ENCODE peak calls at places on chromosomes 5 and 9, in six cellular contexts. G, B, R, P, N and A are unnamed samples.

GRCh38 chr5:121251954-121252353 is 599.7 kb upstream of the FTMT start:
- DNase-seq in G (no peak), R (no peak), B (no peak), P (no peak), N (peak; percentile 64), A (no peak)

GRCh38 chr9:75235632-75236031 is 147.3 kb downstream of the OSTF1 start:
- DNase-seq in N (peak; percentile 5), P (no peak), G (no peak), R (no peak), B (no peak), A (no peak)

GRCh38 chr5:64315778-64316177 is 150.1 kb downstream of the RNF180 start:
- DNase-seq in N (no peak), B (no peak), P (no peak), G (no peak), R (no peak), A (no peak)

GRCh38 chr9:89558948-89559347 is 45.9 kb upstream of the GADD45G start:
- DNase-seq in N (no peak), R (no peak), G (no peak), P (no peak), B (no peak), A (no peak)

GRCh38 chr5:115319007-115319406 is 22.6 kb upstream of the CCDC112 start:
- DNase-seq in P (no peak), N (no peak), R (no peak), B (no peak), G (no peak), A (no peak)

GRCh38 chr9:68678430-68678829 is 26.6 kb upstream of the PIP5K1B start:
- DNase-seq in N (no peak), G (no peak), B (no peak), R (no peak), P (no peak), A (no peak)

GRCh38 chr5:91049800-91050199 is 333.3 kb downstream of the ARRDC3 start:
- DNase-seq in G (no peak), N (peak; percentile 28), B (no peak), R (no peak), P (no peak), A (no peak)

GRCh38 chr9:38343037-38343436 is 49.5 kb upstream of the ALDH1B1 start:
- DNase-seq in N (no peak), B (no peak), R (no peak), P (no peak), G (no peak), A (no peak)

GRCh38 chr5:32852535-32852934 is 141.4 kb downstream of the NPR3 start:
- DNase-seq in B (no peak), G (no peak), P (no peak), N (peak; percentile 51), R (no peak), A (no peak)

GRCh38 chr9:129520981-129521380 is 99.9 kb downstream of the C9orf50 start:
- DNase-seq in G (no peak), P (no peak), N (no peak), B (no peak), R (no peak), A (no peak)

GRCh38 chr9:135702002-135702721 is at the start of gene KCNT1:
- DNase-seq in B (peak; percentile 30), G (peak; percentile 51), R (no peak), P (peak; percentile 60), N (peak; percentile 53), A (peak; percentile 19)

GRCh38 chr5:14449052-14449661 is 132.4 kb upstream of the OTULINL start:
- DNase-seq in P (no peak), G (no peak), N (peak; percentile 93), R (no peak), B (no peak), A (no peak)

GRCh38 chr5:35672995-35673394 is 55.3 kb downstream of the SPEF2 start:
- DNase-seq in N (no peak), B (peak; percentile 58), R (no peak), P (no peak), G (no peak), A (peak; percentile 11)

GRCh38 chr5:156835905-156836304 is 14.2 kb upstream of the PPP1R2B start:
- DNase-seq in B (no peak), N (no peak), G (no peak), P (no peak), R (no peak), A (no peak)

GRCh38 chr9:27569406-27569805 is 3.9 kb downstream of the C9orf72 start:
- DNase-seq in P (no peak), N (no peak), G (no peak), B (no peak), R (no peak), A (no peak)

GRCh38 chr5:143550985-143551630 is 147.6 kb upstream of the NR3C1 start:
- DNase-seq in P (no peak), N (no peak), R (no peak), G (no peak), B (no peak), A (no peak)

GRCh38 chr9:126068534-126069230 is 257.9 kb upstream of the MVB12B start:
- DNase-seq in G (no peak), N (no peak), B (no peak), P (no peak), R (no peak), A (no peak)

GRCh38 chr9:93306579-93307091 is 122.7 kb downstream of the WNK2 start:
- DNase-seq in R (peak; percentile 12), P (no peak), N (no peak), G (no peak), B (no peak), A (no peak)

GRCh38 chr5:150789943-150790611 is 11.5 kb downstream of the SMIM3 start:
- DNase-seq in B (peak; percentile 57), N (peak; percentile 95), G (peak; percentile 76), P (no peak), R (peak; percentile 63), A (peak; percentile 30)

GRCh38 chr5:163658702-163659567 is 153.5 kb downstream of the MAT2B start:
- DNase-seq in B (no peak), G (no peak), N (no peak), R (no peak), P (no peak), A (no peak)

GRCh38 chr9:34084562-34084961 is 35.9 kb upstream of the UBAP2 start:
- DNase-seq in P (no peak), N (peak; percentile 41), G (no peak), B (no peak), R (peak; percentile 73), A (no peak)

GRCh38 chr5:167511276-167511675 is 780.2 kb upstream of the WWC1 start:
- DNase-seq in B (no peak), G (no peak), R (no peak), N (no peak), P (no peak), A (no peak)

GRCh38 chr9:22216730-22217160 is 207.6 kb upstream of the CDKN2B start:
- DNase-seq in R (no peak), G (no peak), B (no peak), N (no peak), P (no peak), A (no peak)

GRCh38 chr9:84947412-84947972 is 278.0 kb downstream of the NTRK2 start:
- DNase-seq in P (no peak), B (no peak), R (peak; percentile 78), N (no peak), G (no peak), A (no peak)

GRCh38 chr5:139752506-139753350 is 42.9 kb upstream of the PSD2 start:
- DNase-seq in B (no peak), N (no peak), G (no peak), P (no peak), R (no peak), A (no peak)

GRCh38 chr5:162323471-162323870 is 255.9 kb downstream of the GABRG2 start:
- DNase-seq in P (no peak), N (no peak), R (no peak), G (no peak), B (no peak), A (no peak)

GRCh38 chr5:378301-378891 is 56.9 kb downstream of the AHRR start:
- DNase-seq in N (no peak), G (peak; percentile 60), B (no peak), R (no peak), P (no peak), A (no peak)

GRCh38 chr5:118326496-118327045 is 661.8 kb downstream of the DTWD2 start:
- DNase-seq in G (no peak), R (no peak), P (no peak), N (no peak), B (no peak), A (no peak)

GRCh38 chr5:53037141-53037859 is 48.1 kb downstream of the ITGA2 start:
- DNase-seq in P (no peak), R (no peak), G (no peak), B (no peak), N (peak; percentile 76), A (no peak)